ENCODE peak calls at places on chromosome 10, in eight cellular contexts. J is lung; T is sigmoid colon; A is PC-3; I is SK-N-DZ; D is osteocyte; E is activated CD8-positive, alpha-beta memory T cell treated with anti-CD3 and anti-CD28 coated beads for 24 hours; Z is IMR-90. O is an unnamed sample.

GRCh38 chr10:46070749-46071148 is 24.7 kb upstream of the MSMB start:
- DNase-seq in T (no peak), I (no peak), D (peak; percentile 42), A (no peak), E (no peak), J (no peak), Z (no peak), O (no peak)

GRCh38 chr10:129740532-129741279 is 223.4 kb downstream of the EBF3 start:
- DNase-seq in D (no peak), J (no peak), E (peak; percentile 30), Z (no peak), A (no peak), T (no peak), I (no peak), O (no peak)

GRCh38 chr10:8058274-8059111 is 4.0 kb downstream of the GATA3 start:
- DNase-seq in D (peak; percentile 81), Z (no peak), J (no peak), A (no peak), E (no peak), T (no peak), I (no peak), O (peak; percentile 48)

GRCh38 chr10:22625511-22626288 is 88.7 kb downstream of the PIP4K2A start:
- DNase-seq in T (no peak), I (no peak), J (no peak), A (no peak), E (no peak), D (no peak), Z (no peak), O (no peak)

GRCh38 chr10:66881814-66882213 is 44.0 kb upstream of the LRRTM3 start:
- DNase-seq in E (no peak), T (no peak), A (no peak), Z (no peak), J (no peak), I (no peak), D (no peak), O (no peak)

GRCh38 chr10:122864901-122865300 is 14.5 kb downstream of the FAM24B start:
- DNase-seq in E (no peak), T (no peak), A (peak; percentile 84), J (no peak), Z (peak; percentile 59), D (no peak), I (no peak), O (no peak)

GRCh38 chr10:60818134-60818770 is 40.0 kb downstream of the CDK1 start:
- DNase-seq in Z (peak; percentile 65), A (no peak), E (no peak), J (no peak), T (no peak), D (no peak), I (no peak), O (no peak)

GRCh38 chr10:36574212-36574611 is 551.2 kb upstream of the ANKRD30A start:
- DNase-seq in I (no peak), T (no peak), A (no peak), E (no peak), J (no peak), Z (peak; percentile 6), D (no peak), O (no peak)

GRCh38 chr10:31359979-31360378 is 41.0 kb downstream of the ZEB1 start:
- DNase-seq in A (peak; percentile 45), J (no peak), D (no peak), I (no peak), T (no peak), Z (no peak), E (no peak), O (no peak)